ENCODE peak calls at places on chromosomes 13 and 19, in eight cellular contexts. F is epithelial cell of esophagus, G is neural crest cell, Z is lower leg skin, E is AG09319, A is upper lobe of right lung, X is nephron progenitor cell, K is K562. N is an unnamed sample.

GRCh38 chr19:19098703-19099632 is 35.2 kb downstream of the SLC25A42 start:
- DNase-seq in F (no peak), G (no peak), Z (no peak), E (no peak), A (peak), X (no peak), K (no peak), N (no peak)

GRCh38 chr13:32446778-32447465 is 19.0 kb upstream of the N4BP2L1 start:
- DNase-seq in F (no peak), G (no peak), Z (no peak), E (no peak), A (no peak), X (no peak), K (no peak), N (no peak)

GRCh38 chr13:110396913-110397379 is 89.9 kb downstream of the COL4A2 start:
- DNase-seq in F (peak), G (no peak), Z (peak), E (peak), A (no peak), X (no peak), K (no peak), N (no peak)

GRCh38 chr13:75489502-75490263 is 7.7 kb upstream of the TBC1D4 start:
- DNase-seq in F (peak), G (no peak), Z (no peak), E (peak), A (peak), X (no peak), K (no peak), N (no peak)

GRCh38 chr19:7395793-7396192 is 47.1 kb downstream of the ARHGEF18 start:
- DNase-seq in F (no peak), G (no peak), Z (no peak), E (no peak), A (no peak), X (no peak), K (peak), N (no peak)

GRCh38 chr19:16581971-16582343 is 9.7 kb upstream of the SLC35E1 start:
- DNase-seq in F (no peak), G (no peak), Z (no peak), E (no peak), A (no peak), X (no peak), K (no peak), N (no peak)

GRCh38 chr13:78102121-78102677 is 183.6 kb upstream of the EDNRB start:
- DNase-seq in F (peak), G (no peak), Z (no peak), E (peak), A (no peak), X (no peak), K (no peak), N (no peak)

GRCh38 chr13:113906566-113906965 is 42.7 kb upstream of the GAS6 start:
- DNase-seq in F (no peak), G (no peak), Z (peak), E (no peak), A (no peak), X (no peak), K (no peak), N (no peak)

GRCh38 chr19:35731353-35731752 is 10.9 kb downstream of the IGFLR1 start:
- DNase-seq in F (peak), G (no peak), Z (no peak), E (no peak), A (no peak), X (no peak), K (no peak), N (no peak)

GRCh38 chr13:81568824-81569223 is 1227.9 kb upstream of the SPRY2 start:
- DNase-seq in F (no peak), G (no peak), Z (no peak), E (no peak), A (no peak), X (no peak), K (no peak), N (no peak)

GRCh38 chr19:30745476-30745985 is 373.3 kb downstream of the ZNF536 start:
- DNase-seq in F (no peak), G (no peak), Z (no peak), E (no peak), A (no peak), X (no peak), K (no peak), N (no peak)

GRCh38 chr19:5037936-5038335 is 69.0 kb downstream of the KDM4B start:
- DNase-seq in F (no peak), G (no peak), Z (no peak), E (no peak), A (no peak), X (no peak), K (no peak), N (no peak)

GRCh38 chr19:5040544-5041167 is 71.7 kb downstream of the KDM4B start:
- DNase-seq in F (no peak), G (no peak), Z (no peak), E (no peak), A (no peak), X (no peak), K (no peak), N (no peak)

GRCh38 chr19:5039642-5040543 is 71.0 kb downstream of the KDM4B start:
- DNase-seq in F (no peak), G (no peak), Z (no peak), E (no peak), A (no peak), X (no peak), K (no peak), N (no peak)

GRCh38 chr19:5036733-5037681 is 68.1 kb downstream of the KDM4B start:
- DNase-seq in F (peak), G (no peak), Z (no peak), E (no peak), A (no peak), X (no peak), K (no peak), N (no peak)

GRCh38 chr19:5038631-5039271 is 69.8 kb downstream of the KDM4B start:
- DNase-seq in F (peak), G (no peak), Z (no peak), E (no peak), A (no peak), X (no peak), K (peak), N (peak)
- TF ChIP-seq CTCF in F (peak), G (peak), Z (no peak), E (peak), A (peak), X (peak), K (peak), N (peak)

GRCh38 chr19:33219261-33219812 is 6.3 kb downstream of the SLC7A10 start:
- DNase-seq in F (no peak), G (peak), Z (no peak), E (no peak), A (no peak), X (no peak), K (peak), N (no peak)
- TF ChIP-seq CTCF in F (no peak), G (peak), Z (no peak), E (peak), A (no peak), X (no peak), K (peak), N (no peak)

DNA sequence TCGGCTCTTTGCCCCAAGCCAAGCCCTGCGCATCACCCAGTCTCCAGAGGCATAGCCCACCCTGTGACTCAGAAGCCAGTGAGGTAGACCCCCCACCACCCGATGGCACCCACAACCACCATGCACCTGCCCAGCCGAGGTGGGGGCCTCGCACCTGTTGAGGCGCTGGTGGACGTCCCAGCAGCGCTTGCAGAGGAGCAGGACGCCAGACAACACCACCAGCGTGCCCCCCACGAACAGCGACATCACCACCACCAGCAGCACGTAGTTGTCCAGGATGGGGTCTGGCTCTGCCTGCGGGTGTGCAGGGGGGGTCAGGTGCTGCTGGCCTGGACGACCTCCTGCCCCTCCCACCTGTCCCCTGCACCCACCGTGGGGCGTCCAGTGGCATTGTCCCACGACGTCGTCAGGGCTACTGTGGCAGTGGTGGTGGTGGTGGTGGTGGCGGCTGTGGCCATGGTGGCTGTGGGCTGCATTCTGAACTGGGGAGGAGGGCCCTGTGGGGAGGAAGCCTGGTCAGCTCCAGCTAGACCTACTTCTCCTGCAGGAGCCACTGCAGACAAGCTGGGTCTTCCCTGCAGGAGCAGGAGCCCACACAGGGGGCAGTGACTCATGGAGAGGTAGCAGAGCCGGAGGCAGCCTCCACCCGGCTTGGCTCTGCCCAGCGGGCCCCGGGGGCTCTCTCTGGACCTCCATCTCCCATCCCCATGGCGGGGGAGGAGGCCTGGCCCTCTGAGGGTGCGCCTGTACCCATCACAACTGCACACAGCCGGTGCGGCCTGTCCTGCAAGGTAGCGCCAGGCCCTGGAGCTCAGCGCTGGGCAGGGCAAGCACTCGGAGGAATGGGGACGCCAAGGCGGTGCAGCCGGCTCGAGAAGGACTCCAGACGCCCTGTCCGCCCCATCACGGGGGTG is 1.9 kb downstream of the CBARP start:
- DNase-seq in F (peak), G (no peak), Z (no peak), E (no peak), A (no peak), X (no peak), K (no peak), N (no peak)
- TF ChIP-seq CTCF in F (no peak), G (no peak), Z (no peak), E (no peak), A (no peak), X (no peak), K (no peak), N (no peak)

DNA sequence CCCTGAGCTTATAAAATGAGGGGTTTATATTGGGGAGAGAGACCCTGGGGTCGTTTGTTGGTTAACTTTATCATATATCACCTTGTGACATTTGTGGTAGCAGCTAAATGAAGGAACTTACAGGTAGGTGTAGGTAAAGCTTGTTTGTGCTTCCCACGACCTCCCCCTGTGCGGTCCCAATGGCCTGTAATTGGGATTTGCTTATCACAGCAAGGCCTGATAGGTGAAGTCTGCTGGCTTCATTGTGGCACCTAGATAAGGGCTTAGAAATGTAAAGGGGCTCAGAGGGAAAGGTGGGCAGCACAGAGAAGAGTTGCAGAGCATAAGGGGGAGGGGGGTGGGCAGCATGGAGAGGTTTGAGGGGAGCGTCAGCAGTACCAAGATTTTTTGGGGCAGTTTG is 35.5 kb upstream of the MLNR start:
- DNase-seq in F (no peak), G (no peak), Z (no peak), E (no peak), A (no peak), X (no peak), K (no peak), N (no peak)
- TF ChIP-seq CTCF in F (no peak), G (no peak), Z (no peak), E (no peak), A (no peak), X (no peak), K (no peak), N (no peak)

GRCh38 chr13:80336335-80336734 is 4.6 kb downstream of the SPRY2 start:
- DNase-seq in F (peak), G (no peak), Z (no peak), E (no peak), A (no peak), X (no peak), K (no peak), N (no peak)

GRCh38 chr13:80338781-80339577 is 1.9 kb downstream of the SPRY2 start:
- DNase-seq in F (peak), G (peak), Z (peak), E (peak), A (peak), X (peak), K (peak), N (peak)

GRCh38 chr13:80337011-80337688 is 3.8 kb downstream of the SPRY2 start:
- DNase-seq in F (peak), G (peak), Z (peak), E (no peak), A (no peak), X (peak), K (no peak), N (no peak)

GRCh38 chr13:80337706-80338105 is 3.2 kb downstream of the SPRY2 start:
- DNase-seq in F (peak), G (no peak), Z (no peak), E (no peak), A (no peak), X (no peak), K (no peak), N (no peak)

GRCh38 chr13:80334582-80335260 is 6.2 kb downstream of the SPRY2 start:
- DNase-seq in F (peak), G (no peak), Z (no peak), E (no peak), A (no peak), X (no peak), K (no peak), N (no peak)
- TF ChIP-seq CTCF in F (no peak), G (peak), Z (no peak), E (no peak), A (no peak), X (no peak), K (no peak), N (no peak)

GRCh38 chr19:21603431-21604153 is 98.2 kb downstream of the ZNF429 start:
- DNase-seq in F (no peak), G (no peak), Z (no peak), E (no peak), A (no peak), X (no peak), K (peak), N (no peak)
- TF ChIP-seq CTCF in F (no peak), G (no peak), Z (no peak), E (no peak), A (no peak), X (no peak), K (no peak), N (no peak)

GRCh38 chr13:31421756-31422155 is 222.0 kb downstream of the B3GLCT start:
- DNase-seq in F (no peak), G (no peak), Z (no peak), E (no peak), A (no peak), X (no peak), K (no peak), N (no peak)
- TF ChIP-seq CTCF in F (no peak), G (no peak), Z (no peak), E (no peak), A (no peak), X (no peak), K (no peak), N (no peak)

DNA sequence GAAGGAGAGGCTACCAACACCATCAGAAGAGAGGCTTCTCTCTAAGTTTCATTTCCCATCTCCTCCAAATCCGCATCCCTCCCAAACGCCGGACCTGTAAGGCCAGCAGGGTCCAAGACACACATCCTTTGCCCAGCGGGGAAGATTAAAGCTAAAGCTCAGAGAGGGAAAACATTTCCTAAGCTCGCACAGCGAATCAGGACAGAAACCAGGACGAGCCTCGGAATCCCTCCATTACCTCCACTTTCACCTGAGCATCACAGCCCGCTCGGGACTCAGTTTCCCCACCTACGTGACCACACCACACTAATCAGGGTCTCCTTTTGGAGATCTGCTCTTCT is 711 bp upstream of the FOSB start:
- DNase-seq in F (no peak), G (no peak), Z (no peak), E (no peak), A (no peak), X (no peak), K (peak), N (no peak)
- TF ChIP-seq CTCF in F (no peak), G (no peak), Z (no peak), E (no peak), A (no peak), X (no peak), K (no peak), N (no peak)

GRCh38 chr19:47102561-47103135 is 10.9 kb downstream of the ZC3H4 start:
- DNase-seq in F (no peak), G (no peak), Z (no peak), E (no peak), A (no peak), X (no peak), K (no peak), N (no peak)

GRCh38 chr19:47107201-47107952 is 6.2 kb downstream of the ZC3H4 start:
- DNase-seq in F (peak), G (no peak), Z (no peak), E (no peak), A (no peak), X (no peak), K (peak), N (no peak)

GRCh38 chr19:47105874-47106273 is 7.7 kb downstream of the ZC3H4 start:
- DNase-seq in F (no peak), G (no peak), Z (no peak), E (no peak), A (no peak), X (no peak), K (peak), N (no peak)

GRCh38 chr19:47106819-47107200 is 6.8 kb downstream of the ZC3H4 start:
- DNase-seq in F (no peak), G (no peak), Z (no peak), E (no peak), A (no peak), X (no peak), K (peak), N (no peak)

GRCh38 chr19:47104678-47105077 is 8.9 kb downstream of the ZC3H4 start:
- DNase-seq in F (no peak), G (no peak), Z (no peak), E (no peak), A (no peak), X (no peak), K (no peak), N (no peak)
- TF ChIP-seq CTCF in F (no peak), G (no peak), Z (no peak), E (no peak), A (no peak), X (no peak), K (no peak), N (no peak)

GRCh38 chr13:31119526-31119925 is 42.2 kb downstream of the HSPH1 start:
- DNase-seq in F (no peak), G (no peak), Z (peak), E (no peak), A (no peak), X (no peak), K (no peak), N (no peak)
- TF ChIP-seq CTCF in F (no peak), G (no peak), Z (no peak), E (no peak), A (no peak), X (no peak), K (no peak), N (no peak)

N was measured in endothelial cell.